ENCODE peak calls at places on chromosomes 3 and 15, in seven cellular contexts. One of them, this sample, is unnamed.

GRCh38 chr15:60582370-60583036 is 103.6 kb upstream of the ICE2 start:
- DNase-seq in nephron progenitor cell: no peak
- DNase-seq in uterus: no peak
- DNase-seq in endothelial cell: no peak
- DNase-seq in natural killer cell: peak
- DNase-seq in thoracic aorta: no peak
- DNase-seq in HFFc6: no peak
- DNase-seq in this sample: no peak

GRCh38 chr3:113097821-113098516 is 107.2 kb downstream of the GTPBP8 start:
- DNase-seq in nephron progenitor cell: no peak
- DNase-seq in uterus: no peak
- DNase-seq in endothelial cell: no peak
- DNase-seq in natural killer cell: no peak
- DNase-seq in thoracic aorta: no peak
- DNase-seq in HFFc6: peak
- DNase-seq in this sample: no peak

GRCh38 chr3:4147719-4148118 is 155.4 kb upstream of the SETMAR start:
- DNase-seq in nephron progenitor cell: no peak
- DNase-seq in uterus: no peak
- DNase-seq in endothelial cell: no peak
- DNase-seq in natural killer cell: no peak
- DNase-seq in thoracic aorta: no peak
- DNase-seq in HFFc6: no peak
- DNase-seq in this sample: no peak

GRCh38 chr15:25170113-25170731 is 215.4 kb downstream of the SNRPN start:
- DNase-seq in nephron progenitor cell: no peak
- DNase-seq in uterus: no peak
- DNase-seq in endothelial cell: peak
- DNase-seq in natural killer cell: peak
- DNase-seq in thoracic aorta: no peak
- DNase-seq in HFFc6: no peak
- DNase-seq in this sample: peak

GRCh38 chr3:189309400-189309975 is 137.7 kb downstream of the TPRG1 start:
- DNase-seq in nephron progenitor cell: no peak
- DNase-seq in uterus: no peak
- DNase-seq in endothelial cell: no peak
- DNase-seq in natural killer cell: no peak
- DNase-seq in thoracic aorta: no peak
- DNase-seq in HFFc6: no peak
- DNase-seq in this sample: no peak

GRCh38 chr3:7630925-7631324 is 770.0 kb downstream of the GRM7 start:
- DNase-seq in nephron progenitor cell: no peak
- DNase-seq in uterus: no peak
- DNase-seq in endothelial cell: no peak
- DNase-seq in natural killer cell: no peak
- DNase-seq in thoracic aorta: no peak
- DNase-seq in HFFc6: no peak
- DNase-seq in this sample: peak

GRCh38 chr3:79515072-79515471 is 252.7 kb downstream of the ROBO1 start:
- DNase-seq in nephron progenitor cell: no peak
- DNase-seq in uterus: no peak
- DNase-seq in endothelial cell: no peak
- DNase-seq in natural killer cell: no peak
- DNase-seq in thoracic aorta: no peak
- DNase-seq in HFFc6: no peak
- DNase-seq in this sample: no peak

GRCh38 chr3:168933614-168934013 is 729.9 kb downstream of the MECOM start:
- DNase-seq in nephron progenitor cell: no peak
- DNase-seq in uterus: no peak
- DNase-seq in endothelial cell: no peak
- DNase-seq in natural killer cell: no peak
- DNase-seq in thoracic aorta: no peak
- DNase-seq in HFFc6: peak
- DNase-seq in this sample: no peak

GRCh38 chr3:152039887-152040286 is 166.4 kb downstream of the SUCNR1 start:
- DNase-seq in nephron progenitor cell: no peak
- DNase-seq in uterus: no peak
- DNase-seq in endothelial cell: no peak
- DNase-seq in natural killer cell: no peak
- DNase-seq in thoracic aorta: no peak
- DNase-seq in HFFc6: no peak
- DNase-seq in this sample: no peak

GRCh38 chr3:196292281-196292923 is 4.9 kb upstream of the PCYT1A start:
- DNase-seq in nephron progenitor cell: no peak
- DNase-seq in uterus: no peak
- DNase-seq in endothelial cell: no peak
- DNase-seq in natural killer cell: no peak
- DNase-seq in thoracic aorta: no peak
- DNase-seq in HFFc6: no peak
- DNase-seq in this sample: no peak

GRCh38 chr15:87604857-87605446 is 651.6 kb downstream of the NTRK3 start:
- DNase-seq in nephron progenitor cell: peak
- DNase-seq in uterus: no peak
- DNase-seq in endothelial cell: peak
- DNase-seq in natural killer cell: no peak
- DNase-seq in thoracic aorta: no peak
- DNase-seq in HFFc6: no peak
- DNase-seq in this sample: no peak
- TF ChIP-seq CTCF in nephron progenitor cell: peak
- TF ChIP-seq CTCF in uterus: no peak
- TF ChIP-seq CTCF in endothelial cell: peak
- TF ChIP-seq CTCF in natural killer cell: peak
- TF ChIP-seq CTCF in thoracic aorta: no peak
- TF ChIP-seq CTCF in HFFc6: peak
- TF ChIP-seq CTCF in this sample: peak

DNA sequence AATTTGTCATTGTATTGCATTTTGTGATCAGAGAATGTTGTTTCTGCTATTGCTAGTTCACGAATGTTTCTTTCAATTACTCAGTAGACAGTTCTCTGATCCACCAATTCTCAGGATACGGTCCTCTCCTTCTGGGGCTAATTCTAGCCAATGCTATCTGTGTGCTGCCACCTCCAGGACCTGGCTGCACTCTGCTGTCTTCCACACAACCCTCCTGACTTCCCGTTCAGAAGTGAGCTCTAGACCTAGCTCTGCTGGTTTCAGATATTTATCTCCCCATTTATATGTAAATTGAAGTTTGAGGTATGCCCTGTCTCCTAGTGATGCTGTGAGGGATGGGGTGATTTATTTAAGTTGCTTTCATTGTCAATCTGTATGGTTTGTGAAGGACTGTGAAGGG is 21.7 kb upstream of the UBL7 start:
- DNase-seq in nephron progenitor cell: no peak
- DNase-seq in uterus: no peak
- DNase-seq in endothelial cell: peak
- DNase-seq in natural killer cell: no peak
- DNase-seq in thoracic aorta: no peak
- DNase-seq in HFFc6: no peak
- DNase-seq in this sample: no peak
- TF ChIP-seq CTCF in nephron progenitor cell: no peak
- TF ChIP-seq CTCF in uterus: no peak
- TF ChIP-seq CTCF in endothelial cell: no peak
- TF ChIP-seq CTCF in natural killer cell: no peak
- TF ChIP-seq CTCF in thoracic aorta: no peak
- TF ChIP-seq CTCF in HFFc6: peak
- TF ChIP-seq CTCF in this sample: no peak

DNA sequence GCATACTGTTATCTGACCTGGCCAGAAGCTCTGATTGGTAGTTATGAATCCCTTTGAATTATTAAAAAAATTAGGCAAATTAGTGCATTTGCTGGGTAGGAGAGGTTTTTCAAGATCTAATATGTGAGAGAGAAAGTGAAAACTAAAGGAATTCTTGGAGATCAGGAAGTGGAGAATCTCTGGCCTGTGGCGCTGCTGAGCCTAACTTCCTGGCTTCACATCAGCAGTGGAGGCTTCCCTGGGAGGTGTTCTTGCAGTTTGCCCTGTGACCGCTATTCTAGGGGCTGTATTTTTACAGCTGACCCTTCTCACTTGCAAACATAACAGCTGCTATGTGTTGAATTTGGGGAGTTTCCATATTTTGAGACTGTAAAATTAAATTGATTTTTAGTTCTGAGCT is 166.4 kb downstream of the ATG7 start:
- DNase-seq in nephron progenitor cell: no peak
- DNase-seq in uterus: peak
- DNase-seq in endothelial cell: peak
- DNase-seq in natural killer cell: no peak
- DNase-seq in thoracic aorta: no peak
- DNase-seq in HFFc6: no peak
- DNase-seq in this sample: no peak
- TF ChIP-seq CTCF in nephron progenitor cell: no peak
- TF ChIP-seq CTCF in uterus: no peak
- TF ChIP-seq CTCF in endothelial cell: no peak
- TF ChIP-seq CTCF in natural killer cell: no peak
- TF ChIP-seq CTCF in thoracic aorta: peak
- TF ChIP-seq CTCF in HFFc6: no peak
- TF ChIP-seq CTCF in this sample: peak

DNA sequence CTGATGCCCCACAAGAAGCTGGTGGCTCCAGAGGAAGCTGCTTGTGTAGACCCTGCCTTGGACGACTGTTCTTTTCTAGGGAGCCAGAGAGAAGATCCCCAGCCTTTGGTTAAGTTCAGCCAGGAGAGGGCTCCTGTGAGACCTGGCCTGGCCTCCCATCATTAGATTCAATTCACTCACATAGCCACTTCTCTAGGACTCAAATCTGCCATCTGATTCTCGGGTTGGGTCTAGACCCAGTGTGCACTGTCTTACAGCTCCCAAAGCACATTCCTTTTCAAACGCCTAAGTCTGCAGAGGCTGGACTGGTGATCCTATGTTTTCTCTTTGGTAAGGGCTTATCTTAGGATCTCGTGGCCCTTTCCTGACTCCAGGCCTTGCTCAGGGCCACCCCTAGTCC is 81.7 kb upstream of the NPHP3 start:
- DNase-seq in nephron progenitor cell: no peak
- DNase-seq in uterus: no peak
- DNase-seq in endothelial cell: peak
- DNase-seq in natural killer cell: no peak
- DNase-seq in thoracic aorta: no peak
- DNase-seq in HFFc6: no peak
- DNase-seq in this sample: no peak
- TF ChIP-seq CTCF in nephron progenitor cell: no peak
- TF ChIP-seq CTCF in uterus: no peak
- TF ChIP-seq CTCF in endothelial cell: no peak
- TF ChIP-seq CTCF in natural killer cell: no peak
- TF ChIP-seq CTCF in thoracic aorta: no peak
- TF ChIP-seq CTCF in HFFc6: no peak
- TF ChIP-seq CTCF in this sample: no peak

GRCh38 chr15:59185725-59186124 is 20.9 kb upstream of the LDHAL6B start:
- DNase-seq in nephron progenitor cell: no peak
- DNase-seq in uterus: no peak
- DNase-seq in endothelial cell: no peak
- DNase-seq in natural killer cell: no peak
- DNase-seq in thoracic aorta: no peak
- DNase-seq in HFFc6: no peak
- DNase-seq in this sample: no peak
- TF ChIP-seq CTCF in nephron progenitor cell: no peak
- TF ChIP-seq CTCF in uterus: no peak
- TF ChIP-seq CTCF in endothelial cell: no peak
- TF ChIP-seq CTCF in natural killer cell: no peak
- TF ChIP-seq CTCF in thoracic aorta: no peak
- TF ChIP-seq CTCF in HFFc6: peak
- TF ChIP-seq CTCF in this sample: peak

GRCh38 chr15:63188247-63188936 is 1.0 kb upstream of the RAB8B start:
- DNase-seq in nephron progenitor cell: no peak
- DNase-seq in uterus: no peak
- DNase-seq in endothelial cell: no peak
- DNase-seq in natural killer cell: no peak
- DNase-seq in thoracic aorta: no peak
- DNase-seq in HFFc6: no peak
- DNase-seq in this sample: no peak

GRCh38 chr15:63190993-63191392 is 1.6 kb downstream of the RAB8B start:
- DNase-seq in nephron progenitor cell: no peak
- DNase-seq in uterus: no peak
- DNase-seq in endothelial cell: no peak
- DNase-seq in natural killer cell: no peak
- DNase-seq in thoracic aorta: no peak
- DNase-seq in HFFc6: no peak
- DNase-seq in this sample: no peak

GRCh38 chr15:63187589-63188226 is 1.7 kb upstream of the RAB8B start:
- DNase-seq in nephron progenitor cell: no peak
- DNase-seq in uterus: no peak
- DNase-seq in endothelial cell: no peak
- DNase-seq in natural killer cell: no peak
- DNase-seq in thoracic aorta: no peak
- DNase-seq in HFFc6: no peak
- DNase-seq in this sample: no peak

GRCh38 chr15:63189955-63190691 is 717 bp downstream of the RAB8B start:
- DNase-seq in nephron progenitor cell: no peak
- DNase-seq in uterus: no peak
- DNase-seq in endothelial cell: no peak
- DNase-seq in natural killer cell: no peak
- DNase-seq in thoracic aorta: no peak
- DNase-seq in HFFc6: no peak
- DNase-seq in this sample: no peak

DNA sequence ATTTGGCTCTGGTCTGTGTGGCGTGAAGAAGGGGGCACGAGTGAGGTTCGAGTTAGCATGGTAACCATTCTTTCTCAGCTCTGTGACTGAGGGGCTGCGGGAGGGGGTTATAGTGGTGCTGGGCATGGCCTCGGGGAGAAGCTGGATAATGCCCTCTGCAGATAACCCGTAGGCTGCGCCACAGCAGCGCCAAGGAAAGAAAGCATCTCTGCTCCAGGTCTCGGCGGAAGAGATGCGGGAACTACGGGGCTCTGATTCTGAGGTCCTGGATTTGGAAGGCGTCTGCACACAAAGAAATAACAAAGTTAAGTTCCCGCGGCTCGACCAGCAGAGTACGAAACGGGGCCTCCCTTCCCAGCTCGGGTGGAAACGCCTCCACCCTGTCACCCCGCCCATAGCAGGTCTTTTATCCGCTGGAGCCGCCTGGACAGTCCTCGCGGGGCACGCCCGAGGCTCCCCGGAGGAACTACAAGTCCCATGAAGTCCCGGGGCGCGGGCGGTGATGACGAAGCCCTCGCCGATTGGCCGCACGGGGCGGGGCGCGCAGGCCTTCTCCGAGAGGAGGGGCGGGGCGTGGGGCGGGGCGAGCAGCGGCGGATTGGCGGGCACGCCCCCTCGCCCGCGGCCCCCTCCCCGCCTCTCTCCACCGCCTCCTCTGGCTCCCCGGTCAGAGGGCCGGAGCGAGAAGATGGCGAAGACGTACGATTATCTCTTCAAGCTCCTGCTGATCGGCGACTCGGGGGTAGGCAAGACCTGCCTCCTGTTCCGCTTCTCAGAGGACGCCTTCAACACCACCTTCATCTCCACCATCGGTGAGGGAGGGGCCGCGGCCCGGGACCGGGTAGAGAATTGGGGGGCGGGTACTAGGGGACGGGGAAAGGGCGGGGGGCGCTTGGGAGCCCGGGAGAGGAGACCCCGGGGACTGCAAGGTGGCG is at the start of gene RAB8B:
- DNase-seq in nephron progenitor cell: peak
- DNase-seq in uterus: peak
- DNase-seq in endothelial cell: peak
- DNase-seq in natural killer cell: peak
- DNase-seq in thoracic aorta: peak
- DNase-seq in HFFc6: peak
- DNase-seq in this sample: peak
- TF ChIP-seq CTCF in nephron progenitor cell: no peak
- TF ChIP-seq CTCF in uterus: peak
- TF ChIP-seq CTCF in endothelial cell: no peak
- TF ChIP-seq CTCF in natural killer cell: no peak
- TF ChIP-seq CTCF in thoracic aorta: no peak
- TF ChIP-seq CTCF in HFFc6: peak
- TF ChIP-seq CTCF in this sample: no peak

GRCh38 chr15:75578948-75579908 is at the start of gene PTPN9:
- DNase-seq in nephron progenitor cell: peak
- DNase-seq in uterus: peak
- DNase-seq in endothelial cell: peak
- DNase-seq in natural killer cell: peak
- DNase-seq in thoracic aorta: peak
- DNase-seq in HFFc6: peak
- DNase-seq in this sample: peak
- TF ChIP-seq CTCF in nephron progenitor cell: peak
- TF ChIP-seq CTCF in uterus: peak
- TF ChIP-seq CTCF in endothelial cell: no peak
- TF ChIP-seq CTCF in natural killer cell: peak
- TF ChIP-seq CTCF in thoracic aorta: peak
- TF ChIP-seq CTCF in HFFc6: peak
- TF ChIP-seq CTCF in this sample: peak